ENCODE peak calls at places on chromosomes 11 and 22, in four cellular contexts. H, Q, G and O are unnamed samples.

GRCh38 chr22:24789516-24789915 is 15.0 kb upstream of the PIWIL3 start:
- ATAC-seq in G (no peak), Q (no peak), H (no peak), O (no peak)

GRCh38 chr22:29679316-29679715 is 40.5 kb upstream of the CABP7 start:
- ATAC-seq in Q (no peak), H (no peak), G (no peak), O (no peak)

GRCh38 chr22:39130892-39131855 is 21.3 kb downstream of the CBX7 start:
- ATAC-seq in H (peak), G (no peak), Q (no peak), O (no peak)

GRCh38 chr11:64536396-64536935 is 54.6 kb upstream of the SLC22A12 start:
- ATAC-seq in G (no peak), H (no peak), Q (no peak), O (no peak)

GRCh38 chr22:50553310-50553709 is 7.6 kb downstream of the KLHDC7B start:
- ATAC-seq in Q (no peak), H (no peak), G (no peak), O (no peak)

GRCh38 chr11:45881708-45882368 is 3.6 kb upstream of the MAPK8IP1 start:
- ATAC-seq in G (no peak), Q (no peak), H (no peak), O (no peak)

GRCh38 chr22:32646476-32646875 is 155.0 kb upstream of the TIMP3 start:
- ATAC-seq in Q (no peak), G (no peak), H (no peak), O (peak)

GRCh38 chr11:9203715-9204311 is 61.3 kb downstream of the DENND5A start:
- ATAC-seq in H (peak), G (peak), Q (no peak), O (no peak)

GRCh38 chr11:62546937-62547625 is 475 bp upstream of the AHNAK start:
- ATAC-seq in H (no peak), Q (peak), G (peak), O (no peak)

GRCh38 chr11:10328314-10329090 is 23.6 kb downstream of the ADM start:
- ATAC-seq in G (peak), Q (peak), H (peak), O (peak)

GRCh38 chr11:113789675-113790320 is 10.2 kb downstream of the CLDN25 start:
- ATAC-seq in H (no peak), G (peak), Q (no peak), O (no peak)

GRCh38 chr11:102313225-102313940 is 3.9 kb upstream of the BIRC3 start:
- ATAC-seq in Q (peak), H (no peak), G (no peak), O (no peak)

GRCh38 chr11:88169481-88169880 is 5.8 kb downstream of the RAB38 start:
- ATAC-seq in H (no peak), Q (no peak), G (no peak), O (no peak)

GRCh38 chr22:50138036-50138435 is 32.5 kb upstream of the PANX2 start:
- ATAC-seq in Q (no peak), H (no peak), G (no peak), O (no peak)